ENCODE peak calls at places on chromosomes 12 and 14, in eight cellular contexts. X is cardiac fibroblast; G is left lung; V is HTR-8/SVneo; I is GM12891; Y is activated CD4-positive, alpha-beta T cell treated with anti-CD3 and anti-CD28 coated beads for 1 hour; H is stimulated activated effector memory CD8-positive, alpha-beta T cell treated with anti-CD3 and anti-CD28 coated beads, Interleukin-12 subunit alpha, Interleukin-12 subunit beta, amount 100 ng/mL, for 72 hours; L is body of pancreas. K is an unnamed sample.

GRCh38 chr12:113512568-113512967 is 40.9 kb upstream of the LHX5 start:
- DNase-seq in X (no peak), G (no peak), V (no peak), I (no peak), Y (no peak), H (no peak), L (no peak), K (no peak)

GRCh38 chr12:48110691-48111315 is 4.9 kb upstream of the SENP1 start:
- DNase-seq in X (no peak), G (no peak), V (no peak), I (no peak), Y (no peak), H (no peak), L (no peak), K (no peak)

GRCh38 chr12:120249266-120249874 is 16.2 kb downstream of the PXN start:
- DNase-seq in X (no peak), G (no peak), V (no peak), I (no peak), Y (no peak), H (no peak), L (no peak), K (no peak)

GRCh38 chr12:57188090-57188425 is 28.5 kb upstream of the NXPH4 start:
- DNase-seq in X (no peak), G (no peak), V (no peak), I (no peak), Y (no peak), H (no peak), L (no peak), K (no peak)

GRCh38 chr14:64510825-64511679 is 6.5 kb downstream of the ZBTB1 start:
- DNase-seq in X (peak), G (no peak), V (peak), I (no peak), Y (peak), H (peak), L (peak), K (peak)

GRCh38 chr12:77594386-77594785 is 236.3 kb upstream of the NAV3 start:
- DNase-seq in X (no peak), G (no peak), V (no peak), I (no peak), Y (no peak), H (no peak), L (no peak), K (no peak)

GRCh38 chr12:54379401-54380201 is 4.9 kb downstream of the ZNF385A start:
- DNase-seq in X (peak), G (peak), V (peak), I (peak), Y (peak), H (peak), L (peak), K (no peak)

GRCh38 chr12:29743801-29744200 is 39.9 kb downstream of the TMTC1 start:
- DNase-seq in X (peak), G (no peak), V (no peak), I (no peak), Y (no peak), H (no peak), L (no peak), K (no peak)

GRCh38 chr12:93939641-93940040 is 208.7 kb upstream of the PLXNC1 start:
- DNase-seq in X (no peak), G (no peak), V (no peak), I (no peak), Y (no peak), H (no peak), L (no peak), K (no peak)

GRCh38 chr14:100165376-100165775 is 5.9 kb upstream of the DEGS2 start:
- DNase-seq in X (no peak), G (peak), V (no peak), I (no peak), Y (no peak), H (no peak), L (no peak), K (no peak)

GRCh38 chr12:27025116-27025515 is 2.8 kb downstream of the MED21 start:
- DNase-seq in X (no peak), G (no peak), V (no peak), I (no peak), Y (no peak), H (no peak), L (no peak), K (no peak)

GRCh38 chr12:117243488-117243887 is 53.2 kb upstream of the FBXO21 start:
- DNase-seq in X (no peak), G (no peak), V (no peak), I (no peak), Y (no peak), H (no peak), L (no peak), K (no peak)

GRCh38 chr12:5295151-5295550 is 136.8 kb upstream of the NTF3 start:
- DNase-seq in X (no peak), G (no peak), V (no peak), I (no peak), Y (no peak), H (no peak), L (no peak), K (no peak)

GRCh38 chr12:12387521-12387920 is 30.6 kb downstream of the BORCS5 start:
- DNase-seq in X (peak), G (no peak), V (peak), I (no peak), Y (no peak), H (no peak), L (no peak), K (no peak)

GRCh38 chr14:92607702-92608429 is 94.3 kb downstream of the RIN3 start:
- DNase-seq in X (peak), G (no peak), V (no peak), I (no peak), Y (no peak), H (no peak), L (no peak), K (no peak)

GRCh38 chr12:98532687-98533304 is 17.4 kb downstream of the TMPO start:
- DNase-seq in X (peak), G (no peak), V (peak), I (no peak), Y (no peak), H (no peak), L (no peak), K (peak)